ENCODE peak calls at places on chromosomes 2 and 18, in seven cellular contexts. One of them, this sample, is unnamed.

GRCh38 chr2:10430886-10431622 is 17.1 kb downstream of the ODC1 start:
- DNase-seq in tibial artery: no peak
- DNase-seq in immature natural killer cell: no peak
- DNase-seq in ACHN: no peak
- DNase-seq in hepatocyte: no peak
- DNase-seq in colonic mucosa: no peak
- DNase-seq in EL: no peak
- DNase-seq in this sample: no peak

GRCh38 chr2:43345872-43346271 is 119.5 kb upstream of the ZFP36L2 start:
- DNase-seq in tibial artery: no peak
- DNase-seq in immature natural killer cell: no peak
- DNase-seq in ACHN: no peak
- DNase-seq in hepatocyte: no peak
- DNase-seq in colonic mucosa: no peak
- DNase-seq in EL: no peak
- DNase-seq in this sample: no peak

GRCh38 chr18:50642439-50642838 is 82.6 kb downstream of the MAPK4 start:
- DNase-seq in tibial artery: no peak
- DNase-seq in immature natural killer cell: no peak
- DNase-seq in ACHN: no peak
- DNase-seq in hepatocyte: no peak
- DNase-seq in colonic mucosa: no peak
- DNase-seq in EL: no peak
- DNase-seq in this sample: no peak

GRCh38 chr2:197205590-197206215 is 104.9 kb downstream of the ANKRD44 start:
- DNase-seq in tibial artery: no peak
- DNase-seq in immature natural killer cell: peak
- DNase-seq in ACHN: no peak
- DNase-seq in hepatocyte: no peak
- DNase-seq in colonic mucosa: no peak
- DNase-seq in EL: no peak
- DNase-seq in this sample: no peak

GRCh38 chr18:11751305-11752115 is 62.4 kb downstream of the GNAL start:
- DNase-seq in tibial artery: no peak
- DNase-seq in immature natural killer cell: peak
- DNase-seq in ACHN: no peak
- DNase-seq in hepatocyte: peak
- DNase-seq in colonic mucosa: no peak
- DNase-seq in EL: no peak
- DNase-seq in this sample: no peak

GRCh38 chr2:191846787-191847620 is at the start of gene CAVIN2:
- DNase-seq in tibial artery: peak
- DNase-seq in immature natural killer cell: no peak
- DNase-seq in ACHN: peak
- DNase-seq in hepatocyte: peak
- DNase-seq in colonic mucosa: peak
- DNase-seq in EL: peak
- DNase-seq in this sample: no peak

GRCh38 chr2:126979039-126979438 is 80.3 kb downstream of the TEX51 start:
- DNase-seq in tibial artery: no peak
- DNase-seq in immature natural killer cell: no peak
- DNase-seq in ACHN: no peak
- DNase-seq in hepatocyte: no peak
- DNase-seq in colonic mucosa: no peak
- DNase-seq in EL: no peak
- DNase-seq in this sample: no peak

GRCh38 chr2:45905643-45905969 is 254.1 kb downstream of the PRKCE start:
- DNase-seq in tibial artery: no peak
- DNase-seq in immature natural killer cell: no peak
- DNase-seq in ACHN: no peak
- DNase-seq in hepatocyte: no peak
- DNase-seq in colonic mucosa: no peak
- DNase-seq in EL: no peak
- DNase-seq in this sample: no peak

GRCh38 chr2:187509667-187510417 is 44.4 kb downstream of the TFPI start:
- DNase-seq in tibial artery: no peak
- DNase-seq in immature natural killer cell: no peak
- DNase-seq in ACHN: no peak
- DNase-seq in hepatocyte: no peak
- DNase-seq in colonic mucosa: no peak
- DNase-seq in EL: no peak
- DNase-seq in this sample: no peak

GRCh38 chr2:85607268-85608215 is 4.3 kb downstream of the C2orf68 start:
- DNase-seq in tibial artery: no peak
- DNase-seq in immature natural killer cell: no peak
- DNase-seq in ACHN: no peak
- DNase-seq in hepatocyte: no peak
- DNase-seq in colonic mucosa: no peak
- DNase-seq in EL: no peak
- DNase-seq in this sample: no peak

GRCh38 chr18:43113220-43113895 is 2.1 kb downstream of the RIT2 start:
- DNase-seq in tibial artery: no peak
- DNase-seq in immature natural killer cell: no peak
- DNase-seq in ACHN: no peak
- DNase-seq in hepatocyte: no peak
- DNase-seq in colonic mucosa: no peak
- DNase-seq in EL: no peak
- DNase-seq in this sample: no peak

GRCh38 chr2:171342014-171342413 is 91.8 kb downstream of the METTL8 start:
- DNase-seq in tibial artery: no peak
- DNase-seq in immature natural killer cell: no peak
- DNase-seq in ACHN: no peak
- DNase-seq in hepatocyte: no peak
- DNase-seq in colonic mucosa: peak
- DNase-seq in EL: no peak
- DNase-seq in this sample: no peak

GRCh38 chr18:70228546-70228945 is 23.1 kb upstream of the RTTN start:
- DNase-seq in tibial artery: no peak
- DNase-seq in immature natural killer cell: no peak
- DNase-seq in ACHN: no peak
- DNase-seq in hepatocyte: no peak
- DNase-seq in colonic mucosa: no peak
- DNase-seq in EL: peak
- DNase-seq in this sample: no peak

This sample was measured in DMS79.